ENCODE peak calls at places on chromosomes 5 and 9, in nine cellular contexts. S is left lobe of liver; D is MM.1S; O is KG1; V is H9; H is AG04450; I is neural crest cell; E is activated effector memory CD4-positive, alpha-beta T cell treated with Interleukin-2 at 50 U/mL for 16 hours; K is lower lobe of right lung. L is an unnamed sample.

GRCh38 chr9:70081120-70081495 is 37.5 kb downstream of the MAMDC2 start:
- DNase-seq in S (no peak), D (no peak), O (no peak), V (no peak), H (no peak), I (no peak), E (no peak), K (no peak), L (peak; percentile 85)

GRCh38 chr5:155539958-155540595 is 526.5 kb downstream of the KIF4B start:
- DNase-seq in S (no peak), D (no peak), O (no peak), V (no peak), H (no peak), I (no peak), E (no peak), K (no peak), L (no peak)

GRCh38 chr5:164336906-164337305 is 831.5 kb downstream of the MAT2B start:
- DNase-seq in S (no peak), D (no peak), O (no peak), V (no peak), H (no peak), I (no peak), E (no peak), K (no peak), L (peak; percentile 5)

GRCh38 chr5:42813533-42813932 is 1.8 kb upstream of the SELENOP start:
- DNase-seq in S (peak; percentile 69), D (no peak), O (no peak), V (peak; percentile 81), H (no peak), I (peak; percentile 10), E (no peak), K (no peak), L (no peak)

GRCh38 chr9:103188966-103189365 is 193.8 kb downstream of the CYLC2 start:
- DNase-seq in S (no peak), D (no peak), O (no peak), V (no peak), H (no peak), I (no peak), E (no peak), K (no peak), L (no peak)

GRCh38 chr9:95373069-95373681 is 55.7 kb upstream of the FANCC start:
- DNase-seq in S (no peak), D (no peak), O (no peak), V (no peak), H (no peak), I (no peak), E (no peak), K (no peak), L (no peak)

GRCh38 chr9:130995399-130995941 is 13.5 kb upstream of the LAMC3 start:
- DNase-seq in S (no peak), D (no peak), O (no peak), V (no peak), H (no peak), I (no peak), E (no peak), K (peak; percentile 66), L (no peak)

GRCh38 chr9:106753155-106753671 is 109.8 kb upstream of the ZNF462 start:
- DNase-seq in S (no peak), D (peak; percentile 64), O (peak; percentile 70), V (no peak), H (no peak), I (no peak), E (no peak), K (no peak), L (no peak)